ENCODE peak calls at places on chromosome 9, in six cellular contexts. V is MCF 10A; U is NCI-H2107; E is stimulated activated CD4-positive, alpha-beta T cell treated with anti-CD3 and anti-CD28 coated beads, Interleukin-15, amount 100 ng/mL, for 24 hours; F is activated CD4-positive, alpha-beta T cell treated with anti-CD3 and anti-CD28 coated beads, Interleukin-2, amount 50 U/mL, for 48 hours; M is NCI-H2029. X is an unnamed sample.
A peak's percentile ranks its signal among the peaks of the same experiment; 100 is the strongest.

GRCh38 chr9:79902937-79903600 is 331.3 kb downstream of the TLE4 start:
- DNase-seq in M (no peak), U (no peak), V (no peak), E (no peak), F (no peak), X (no peak)

GRCh38 chr9:8589476-8589875 is 789.9 kb upstream of the DMAC1 start:
- DNase-seq in F (no peak), M (no peak), U (no peak), V (no peak), E (no peak), X (no peak)

GRCh38 chr9:95502248-95502647 is 14.5 kb downstream of the PTCH1 start:
- DNase-seq in U (no peak), M (no peak), E (no peak), F (no peak), V (no peak), X (no peak)

GRCh38 chr9:126752376-126752775 is 52.5 kb upstream of the ZBTB43 start:
- DNase-seq in V (peak; percentile 4), U (no peak), M (no peak), F (no peak), E (no peak), X (no peak)

GRCh38 chr9:86921141-86921868 is 26.0 kb downstream of the GAS1 start:
- DNase-seq in U (no peak), M (no peak), V (no peak), F (no peak), E (no peak), X (no peak)

GRCh38 chr9:96382175-96382574 is 1.3 kb downstream of the SLC35D2 start:
- DNase-seq in M (no peak), U (no peak), V (peak; percentile 49), E (peak; percentile 20), F (no peak), X (no peak)

GRCh38 chr9:137832830-137833590 is 44.6 kb upstream of the CACNA1B start:
- DNase-seq in E (no peak), M (no peak), U (no peak), V (no peak), F (no peak), X (no peak)

GRCh38 chr9:93280661-93281259 is 96.8 kb downstream of the WNK2 start:
- DNase-seq in M (no peak), U (no peak), E (no peak), F (no peak), V (no peak), X (no peak)

GRCh38 chr9:130129425-130130061 is 42.7 kb upstream of the NCS1 start:
- DNase-seq in M (no peak), E (peak; percentile 52), F (peak; percentile 42), U (no peak), V (no peak), X (no peak)

GRCh38 chr9:88781500-88782391 is 209.5 kb upstream of the S1PR3 start:
- DNase-seq in V (peak; percentile 30), M (no peak), F (no peak), U (no peak), E (no peak), X (peak; percentile 3)

GRCh38 chr9:97501177-97501971 is at the start of gene TMOD1:
- DNase-seq in E (peak; percentile 66), V (peak; percentile 60), F (peak; percentile 49), M (peak; percentile 64), U (peak; percentile 34), X (peak; percentile 92)

GRCh38 chr9:127884427-127884911 is 7.0 kb upstream of the AK1 start:
- DNase-seq in M (peak; percentile 67), V (no peak), E (no peak), F (no peak), U (peak; percentile 66), X (peak; percentile 90)

GRCh38 chr9:14320272-14321245 is 6.6 kb upstream of the NFIB start:
- DNase-seq in M (no peak), F (no peak), E (no peak), V (peak; percentile 84), U (no peak), X (peak; percentile 10)

GRCh38 chr9:134328341-134328840 is 2.1 kb downstream of the RXRA start:
- DNase-seq in V (no peak), M (no peak), U (no peak), E (no peak), F (no peak), X (no peak)

GRCh38 chr9:122402403-122403268 is 31.8 kb downstream of the PTGS1 start:
- DNase-seq in F (peak; percentile 9), E (peak; percentile 66), M (no peak), U (no peak), V (peak; percentile 88), X (peak; percentile 77)

GRCh38 chr9:113210815-113211214 is 10.3 kb downstream of the FKBP15 start:
- DNase-seq in E (no peak), F (no peak), M (no peak), U (no peak), V (no peak), X (no peak)

GRCh38 chr9:113614843-113615648 is 151.5 kb downstream of the RGS3 start:
- DNase-seq in F (peak; percentile 47), E (peak; percentile 48), V (no peak), U (no peak), M (no peak), X (no peak)

GRCh38 chr9:72911247-72911775 is 41.5 kb downstream of the ALDH1A1 start:
- DNase-seq in M (no peak), E (no peak), F (no peak), U (no peak), V (no peak), X (no peak)

GRCh38 chr9:116002624-116003023 is 151.0 kb upstream of the PAPPA start:
- DNase-seq in V (peak; percentile 77), M (no peak), E (no peak), F (no peak), U (no peak), X (peak; percentile 2)

GRCh38 chr9:95024097-95024671 is 293.3 kb downstream of the FANCC start:
- DNase-seq in E (no peak), V (no peak), M (no peak), F (no peak), U (no peak), X (no peak)

GRCh38 chr9:123998278-123998925 is 13.2 kb upstream of the LHX2 start:
- DNase-seq in V (no peak), F (no peak), E (no peak), M (no peak), U (no peak), X (no peak)

GRCh38 chr9:98280162-98280561 is 24.7 kb upstream of the TBC1D2 start:
- DNase-seq in U (no peak), V (no peak), F (no peak), E (no peak), M (no peak), X (no peak)

GRCh38 chr9:70081120-70081495 is 37.5 kb downstream of the MAMDC2 start:
- DNase-seq in F (no peak), E (no peak), M (peak; percentile 46), V (peak; percentile 34), U (no peak), X (no peak)

GRCh38 chr9:5593904-5594303 is 35.0 kb upstream of the RIC1 start:
- DNase-seq in E (no peak), F (no peak), M (no peak), U (no peak), V (no peak), X (no peak)

GRCh38 chr9:2234371-2234893 is 219.3 kb downstream of the SMARCA2 start:
- DNase-seq in F (no peak), U (peak; percentile 72), M (no peak), V (peak; percentile 16), E (no peak), X (no peak)

GRCh38 chr9:98427491-98427890 is 172.0 kb upstream of the TBC1D2 start:
- DNase-seq in U (no peak), E (no peak), F (no peak), V (peak; percentile 16), M (no peak), X (no peak)

GRCh38 chr9:36218411-36218901 is 27.7 kb downstream of the CLTA start:
- DNase-seq in E (no peak), U (no peak), V (no peak), F (no peak), M (no peak), X (no peak)

GRCh38 chr9:81174023-81174422 is 515.3 kb downstream of the TLE1 start:
- DNase-seq in E (no peak), F (no peak), V (no peak), U (no peak), M (no peak), X (no peak)

GRCh38 chr9:133342570-133342969 is 5.4 kb downstream of the MED22 start:
- DNase-seq in F (no peak), V (no peak), E (no peak), M (no peak), U (no peak), X (peak; percentile 20)

GRCh38 chr9:90956026-90956810 is 154.6 kb downstream of the SYK start:
- DNase-seq in V (no peak), U (no peak), E (no peak), M (no peak), F (no peak), X (no peak)

GRCh38 chr9:82957526-82958379 is 105.2 kb downstream of the RASEF start:
- DNase-seq in E (no peak), V (no peak), M (no peak), U (no peak), F (no peak), X (no peak)

GRCh38 chr9:101693937-101694336 is 44.5 kb downstream of the GRIN3A start:
- DNase-seq in U (no peak), M (no peak), E (no peak), F (no peak), V (no peak), X (no peak)

GRCh38 chr9:78769684-78770083 is 472.8 kb downstream of the PSAT1 start:
- DNase-seq in M (no peak), E (no peak), V (no peak), F (no peak), U (no peak), X (no peak)

GRCh38 chr9:124372038-124372437 is 43.2 kb downstream of the PSMB7 start:
- DNase-seq in F (no peak), V (no peak), M (no peak), E (no peak), U (no peak), X (no peak)

GRCh38 chr9:114033397-114034103 is 44.5 kb downstream of the AMBP start:
- DNase-seq in M (no peak), E (no peak), V (peak; percentile 8), F (peak; percentile 6), U (no peak), X (peak; percentile 7)

X was measured in erythroblast.